ENCODE peak calls at places on chromosomes 13 and 19, in six cellular contexts. N is aorta; B is adipocyte; L is kidney; V is CD8-positive, alpha-beta memory T cell; E is effector memory CD4-positive, alpha-beta T cell. Z is an unnamed sample. For H3K4me1, the result is how much of the 10 kb centered on the place peaks cover.

GRCh38 chr19:5627395-5627904 is 4.6 kb downstream of the SAFB start:
- DNase-seq in N (peak), B (no peak), L (no peak), V (no peak), E (no peak), Z (peak)

GRCh38 chr13:95697052-95697680 is 20.2 kb downstream of the DNAJC3 start:
- DNase-seq in N (no peak), B (no peak), L (no peak), V (no peak), E (no peak), Z (no peak)

GRCh38 chr19:10007366-10007765 is 2.9 kb downstream of the COL5A3 start:
- DNase-seq in N (no peak), B (no peak), L (peak), V (no peak), E (no peak), Z (no peak)

GRCh38 chr13:67175836-67176235 is 54.3 kb downstream of the PCDH9 start:
- DNase-seq in N (no peak), B (no peak), L (no peak), V (no peak), E (no peak), Z (no peak)

GRCh38 chr19:11577451-11578341 is at the start of gene ACP5:
- DNase-seq in N (no peak), B (no peak), L (no peak), V (no peak), E (no peak), Z (peak)

GRCh38 chr13:39341238-39341637 is 261.8 kb downstream of the LHFPL6 start:
- DNase-seq in N (no peak), B (no peak), L (no peak), V (no peak), E (no peak), Z (no peak)

GRCh38 chr19:10113592-10113963 is 2.1 kb downstream of the P2RY11 start:
- DNase-seq in N (peak), B (no peak), L (no peak), V (no peak), E (no peak), Z (no peak)

GRCh38 chr19:34274827-34275625 is 20.7 kb downstream of the GARRE1 start:
- DNase-seq in N (no peak), B (peak), L (no peak), V (no peak), E (no peak), Z (no peak)

GRCh38 chr19:47661161-47661560 is 52.1 kb upstream of the EHD2 start:
- DNase-seq in N (no peak), B (no peak), L (peak), V (no peak), E (no peak), Z (no peak)

GRCh38 chr13:95494082-95494681 is 58.3 kb upstream of the CLDN10 start:
- DNase-seq in N (no peak), B (peak), L (no peak), V (no peak), E (no peak), Z (peak)

GRCh38 chr13:75365724-75366173 is 116.2 kb downstream of the TBC1D4 start:
- DNase-seq in N (no peak), B (peak), L (no peak), V (no peak), E (no peak), Z (no peak)

GRCh38 chr13:42110410-42111155 is 62.1 kb downstream of the DGKH start:
- DNase-seq in N (no peak), B (peak), L (no peak), V (peak), E (peak), Z (peak)

GRCh38 chr19:9914315-9915207 is 21.8 kb downstream of the OLFM2 start:
- DNase-seq in N (peak), B (peak), L (peak), V (peak), E (peak), Z (peak)

GRCh38 chr13:98206946-98207345 is 29.9 kb upstream of the RNF113B start:
- DNase-seq in N (no peak), B (peak), L (no peak), V (no peak), E (no peak), Z (no peak)

GRCh38 chr19:14395710-14396338 is 14.6 kb downstream of the ADGRE5 start:
- DNase-seq in N (no peak), B (no peak), L (peak), V (no peak), E (no peak), Z (no peak)

GRCh38 chr13:25375727-25376358 is 4.1 kb downstream of the ATP8A2 start:
- DNase-seq in N (no peak), B (peak), L (no peak), V (no peak), E (peak), Z (peak)

GRCh38 chr13:47252627-47253026 is 355.8 kb upstream of the HTR2A start:
- DNase-seq in N (no peak), B (no peak), L (no peak), V (no peak), E (no peak), Z (no peak)

GRCh38 chr13:91357613-91358383 is 10.3 kb downstream of the MIR17HG start:
- DNase-seq in N (no peak), B (no peak), L (no peak), V (no peak), E (no peak), Z (no peak)

GRCh38 chr19:5452594-5453565 is 2.3 kb upstream of the ZNRF4 start:
- DNase-seq in N (no peak), B (no peak), L (peak), V (no peak), E (no peak), Z (no peak)

GRCh38 chr19:35451278-35452096 is 3.4 kb downstream of the FFAR2 start:
- DNase-seq in N (peak), B (no peak), L (no peak), V (no peak), E (peak), Z (no peak)

GRCh38 chr19:3132971-3133792 is 2.7 kb upstream of the GNA15 start:
- DNase-seq in N (no peak), B (no peak), L (peak), V (peak), E (peak), Z (peak)

GRCh38 chr13:39415003-39415402 is 188.0 kb downstream of the LHFPL6 start:
- DNase-seq in N (no peak), B (peak), L (no peak), V (no peak), E (no peak), Z (no peak)

GRCh38 chr13:21066946-21067345 is 5.6 kb upstream of the LATS2 start:
- DNase-seq in N (no peak), B (no peak), L (no peak), V (no peak), E (no peak), Z (no peak)

GRCh38 chr13:100646030-100646673 is 28.4 kb downstream of the TMTC4 start:
- DNase-seq in N (no peak), B (no peak), L (no peak), V (no peak), E (no peak), Z (no peak)

GRCh38 chr13:39855236-39855635 is 199.8 kb downstream of the COG6 start:
- DNase-seq in N (no peak), B (no peak), L (no peak), V (no peak), E (no peak), Z (no peak)

GRCh38 chr19:37867831-37868230 is 38.6 kb downstream of the WDR87 start:
- DNase-seq in N (no peak), B (peak), L (no peak), V (no peak), E (no peak), Z (no peak)

GRCh38 chr19:38919837-38920528 is 8.0 kb upstream of the CCER2 start:
- DNase-seq in N (peak), B (no peak), L (no peak), V (no peak), E (no peak), Z (no peak)

GRCh38 chr13:78194904-78195639 is 276.4 kb upstream of the EDNRB start:
- DNase-seq in N (no peak), B (peak), L (no peak), V (no peak), E (no peak), Z (no peak)

GRCh38 chr13:91399189-91400093 is 1.0 kb downstream of the GPC5 start:
- DNase-seq in N (peak), B (no peak), L (peak), V (no peak), E (no peak), Z (no peak)

GRCh38 chr19:39131255-39131755 is 5.7 kb downstream of the PAK4 start:
- DNase-seq in N (no peak), B (no peak), L (peak), V (no peak), E (no peak), Z (no peak)

GRCh38 chr13:64817721-64818120 is 2412.4 kb downstream of the PCDH9 start:
- DNase-seq in N (no peak), B (peak), L (no peak), V (no peak), E (no peak), Z (no peak)

GRCh38 chr13:50740052-50740741 is 103.3 kb downstream of the DLEU7 start:
- DNase-seq in N (no peak), B (peak), L (no peak), V (no peak), E (no peak), Z (no peak)

GRCh38 chr13:85974604-85975366 is 175.6 kb upstream of the SLITRK6 start:
- DNase-seq in N (no peak), B (no peak), L (no peak), V (no peak), E (no peak), Z (no peak)

GRCh38 chr13:109412232-109412935 is 374.0 kb downstream of the IRS2 start:
- DNase-seq in N (no peak), B (peak), L (no peak), V (no peak), E (no peak), Z (no peak)

GRCh38 chr19:1266818-1267440 is 2.2 kb upstream of the CIRBP start:
- DNase-seq in N (peak), B (peak), L (peak), V (peak), E (peak), Z (peak)

GRCh38 chr19:47865166-47865565 is 6.1 kb downstream of the TPRX2 start:
- DNase-seq in N (no peak), B (no peak), L (no peak), V (no peak), E (no peak), Z (no peak)

GRCh38 chr19:4568884-4569283 is 9.4 kb upstream of the SEMA6B start:
- DNase-seq in N (no peak), B (no peak), L (no peak), V (no peak), E (no peak), Z (no peak)

DNA sequence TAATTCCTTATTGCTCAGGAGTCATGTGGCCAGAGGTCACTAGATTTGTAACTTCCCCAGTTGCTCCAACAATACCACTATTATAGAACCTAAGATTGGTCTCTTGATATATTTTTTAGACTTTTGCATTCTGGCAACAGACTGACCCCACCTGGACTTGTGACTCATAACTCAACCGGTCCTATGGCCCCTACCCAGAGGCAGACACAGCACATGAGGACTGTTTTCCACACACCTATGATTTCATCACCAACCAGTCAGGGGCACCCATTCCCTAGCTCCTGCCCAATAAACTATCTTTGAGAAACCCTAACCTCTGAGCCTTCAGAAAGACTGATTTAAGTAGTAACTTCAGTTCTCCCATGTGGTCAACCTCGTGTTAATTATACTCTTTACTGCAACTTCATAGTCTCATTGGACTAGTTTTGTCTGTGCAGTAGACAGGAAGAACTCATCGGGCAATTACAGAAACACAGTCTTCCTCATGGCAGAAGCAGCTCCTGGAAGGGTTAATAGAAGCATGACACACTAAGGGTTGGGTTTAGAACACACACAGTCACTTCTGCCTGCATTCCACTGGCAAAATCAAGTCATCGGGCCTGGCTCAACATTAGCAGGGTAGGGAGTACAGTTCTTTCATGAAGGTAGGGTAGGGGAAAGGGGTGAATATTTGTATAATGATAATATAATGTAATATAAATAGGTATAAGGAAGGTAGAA is 251.8 kb downstream of the UQCRFS1 start:
- DNase-seq in N (no peak), B (peak), L (no peak), V (no peak), E (no peak), Z (no peak)
- H3K4me3 ChIP-seq in N (no peak), B (peak), L (no peak), V (no peak), E (no peak), Z (no peak)

GRCh38 chr19:52190679-52191293 is 934 bp downstream of the PPP2R1A start:
- DNase-seq in N (peak), B (peak), L (peak), V (no peak), E (no peak), Z (no peak)
- H3K4me1 ChIP-seq in N (under half), B (under half), L (under half), V (half or more), E (under half), Z (under half)

GRCh38 chr19:30686252-30686762 is 314.1 kb downstream of the ZNF536 start:
- DNase-seq in N (no peak), B (peak), L (peak), V (no peak), E (no peak), Z (no peak)
- H3K4me3 ChIP-seq in N (no peak), B (no peak), L (no peak), V (no peak), E (no peak), Z (no peak)

GRCh38 chr13:37797606-37798005 is 72.0 kb downstream of the TRPC4 start:
- DNase-seq in N (no peak), B (no peak), L (no peak), V (no peak), E (no peak), Z (no peak)
- H3K4me1 ChIP-seq in N (under half), B (under half), L (under half), V (under half), E (under half), Z (under half)

DNA sequence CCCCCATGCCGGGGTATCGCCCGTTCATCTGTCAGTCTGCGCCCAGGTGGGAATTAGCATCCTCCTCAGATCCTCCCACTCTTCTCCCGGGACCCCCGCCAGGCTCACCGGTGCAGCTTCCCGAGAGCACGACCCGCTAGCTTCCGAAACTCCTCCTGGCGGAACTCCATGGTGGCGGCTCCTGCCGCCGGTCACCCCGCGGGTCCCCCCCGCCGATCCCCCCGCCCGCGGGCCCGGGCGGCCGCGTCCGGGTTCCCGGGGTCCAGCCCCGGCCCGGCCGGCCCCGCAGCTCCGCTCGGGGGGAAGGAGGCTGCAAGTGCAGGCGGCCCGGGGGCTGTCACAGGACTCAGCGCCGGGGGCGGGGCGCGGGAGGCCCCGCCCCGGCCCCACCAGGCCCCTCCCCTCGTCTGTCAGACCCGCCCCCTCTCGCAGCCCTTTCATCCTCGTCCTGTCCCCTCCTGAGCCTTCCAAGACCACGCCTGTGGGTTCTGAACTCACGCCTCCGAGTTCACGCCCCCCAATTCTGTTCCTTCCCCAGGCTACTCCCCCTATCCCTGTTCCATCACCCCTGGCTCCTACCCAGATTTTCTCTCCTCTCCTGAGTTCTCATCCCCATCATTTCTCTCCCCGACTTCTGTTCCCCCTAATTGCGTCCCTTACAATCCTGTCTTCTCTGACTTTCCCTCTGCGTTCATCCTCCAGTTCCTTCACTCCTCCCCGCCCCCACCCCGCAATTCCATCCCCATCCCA is at the start of gene SLC17A7:
- DNase-seq in N (no peak), B (peak), L (peak), V (peak), E (peak), Z (no peak)
- H3K4me3 ChIP-seq in N (no peak), B (peak), L (no peak), V (no peak), E (no peak), Z (no peak)

GRCh38 chr13:114129649-114130062 is 2.8 kb downstream of the RASA3 start:
- DNase-seq in N (no peak), B (no peak), L (peak), V (peak), E (no peak), Z (no peak)

GRCh38 chr13:114128348-114128623 is 4.1 kb downstream of the RASA3 start:
- DNase-seq in N (peak), B (no peak), L (peak), V (no peak), E (no peak), Z (no peak)

GRCh38 chr13:114126789-114127472 is 5.5 kb downstream of the RASA3 start:
- DNase-seq in N (no peak), B (no peak), L (peak), V (no peak), E (no peak), Z (no peak)

GRCh38 chr13:114128624-114129522 is 3.5 kb downstream of the RASA3 start:
- DNase-seq in N (peak), B (peak), L (peak), V (peak), E (peak), Z (peak)

DNA sequence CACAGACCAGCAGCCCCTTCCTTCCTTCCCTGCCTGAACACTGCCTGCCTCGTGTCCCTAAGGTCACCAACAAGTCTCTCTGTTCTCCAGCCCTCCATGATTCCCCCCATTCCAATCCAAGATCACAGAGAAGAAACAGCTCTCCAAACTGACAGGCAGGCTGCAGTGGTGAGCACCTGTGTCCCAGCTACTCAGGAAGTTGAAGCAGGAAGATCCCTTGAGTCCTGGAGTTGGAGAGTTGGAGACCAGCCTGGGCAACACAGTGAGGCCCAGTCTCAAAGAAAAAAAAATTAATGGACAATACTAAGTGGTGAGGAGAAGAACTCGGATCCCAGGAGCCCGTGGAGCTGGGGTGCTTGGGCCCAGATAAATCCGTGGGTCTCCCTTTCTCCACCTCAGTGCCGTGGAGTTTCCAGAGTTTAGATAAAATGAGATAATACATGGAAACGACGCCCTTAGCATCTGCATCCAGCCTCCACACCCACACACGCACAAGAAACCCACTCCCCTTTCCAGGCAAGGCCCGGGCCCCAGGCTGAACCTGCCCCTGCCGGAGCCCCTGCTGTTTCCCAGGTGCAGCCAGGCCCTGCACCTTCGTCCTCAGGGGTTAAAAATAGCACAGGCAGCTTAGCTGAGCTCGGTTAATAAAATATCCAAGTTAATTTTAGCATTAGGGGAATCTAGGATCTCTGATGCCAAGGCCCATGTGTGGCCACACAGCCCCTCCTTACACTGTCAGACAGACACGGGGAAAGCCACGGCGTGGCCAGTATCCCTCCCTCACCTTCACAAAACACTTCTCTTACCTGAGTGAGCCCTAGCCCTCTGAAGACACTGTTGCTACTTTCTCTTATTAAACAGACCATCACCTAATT is 4.7 kb downstream of the RASA3 start:
- DNase-seq in N (no peak), B (no peak), L (peak), V (no peak), E (no peak), Z (no peak)
- H3K4me1 ChIP-seq in N (under half), B (under half), L (under half), V (half or more), E (half or more), Z (half or more)

Z was measured in naive thymus-derived CD4-positive, alpha-beta T cell.